ENCODE peak calls at places on chromosome 9, in ten cellular contexts. G is NCI-H1417, B is naive B cell, E is body of pancreas, J is thoracic aorta, H is A549, D is trophoblast cell, Z is omental fat pad, R is neuronal stem cell, M is NCI-H1105. V is an unnamed sample.

GRCh38 chr9:99105152-99106043 is 485 bp downstream of the TGFBR1 start:
- DNase-seq in M (no peak), E (peak), B (peak), Z (peak), R (peak), J (peak), G (peak), H (peak), D (peak), V (peak)

GRCh38 chr9:110156902-110157301 is 51.1 kb downstream of the C9orf152 start:
- DNase-seq in H (no peak), D (no peak), B (peak), Z (no peak), R (no peak), G (no peak), J (no peak), M (no peak), E (no peak), V (no peak)

GRCh38 chr9:109247228-109247627 is 73.6 kb downstream of the EPB41L4B start:
- DNase-seq in Z (no peak), H (no peak), J (no peak), R (no peak), E (no peak), D (no peak), B (no peak), M (no peak), G (no peak), V (no peak)

GRCh38 chr9:4743131-4743875 is 2.3 kb upstream of the AK3 start:
- DNase-seq in R (no peak), D (no peak), B (no peak), H (no peak), Z (no peak), J (no peak), M (no peak), G (no peak), E (no peak), V (no peak)

GRCh38 chr9:35914307-35914807 is 5.1 kb downstream of the SPAAR start:
- DNase-seq in E (peak), M (no peak), H (peak), R (peak), G (no peak), Z (no peak), B (no peak), D (peak), J (no peak), V (peak)

GRCh38 chr9:94110821-94111252 is 26.6 kb downstream of the PTPDC1 start:
- DNase-seq in R (no peak), J (no peak), Z (no peak), B (no peak), G (no peak), E (no peak), M (no peak), D (no peak), H (no peak), V (no peak)

GRCh38 chr9:21801683-21802417 is 586 bp upstream of the MTAP start:
- DNase-seq in B (no peak), J (peak), E (peak), G (no peak), D (peak), H (peak), M (peak), R (peak), Z (peak), V (peak)

GRCh38 chr9:121122450-121123032 is 47.8 kb downstream of the CNTRL start:
- DNase-seq in G (no peak), B (no peak), R (no peak), Z (no peak), H (no peak), E (no peak), J (no peak), M (no peak), D (no peak), V (no peak)

GRCh38 chr9:78234810-78235209 is 1.1 kb upstream of the CEP78 start:
- DNase-seq in J (no peak), B (no peak), M (no peak), R (no peak), E (no peak), G (no peak), H (no peak), D (peak), Z (no peak), V (no peak)

GRCh38 chr9:109256381-109256780 is 64.5 kb downstream of the EPB41L4B start:
- DNase-seq in E (no peak), M (no peak), B (no peak), D (no peak), H (no peak), Z (no peak), R (no peak), G (no peak), J (no peak), V (no peak)

GRCh38 chr9:994005-994404 is 17.6 kb downstream of the DMRT3 start:
- DNase-seq in M (no peak), J (no peak), B (no peak), G (no peak), Z (no peak), D (no peak), H (no peak), E (no peak), R (no peak), V (no peak)

V was measured in SK-N-DZ.